ENCODE peak calls at places on chromosome 11, in six cellular contexts. V is NCI-H2227 treated with DMSO at 0.1 percent for 48 hours, N is fibroblast of the aortic adventitia, E is smooth muscle cell of the brain vasculature, Q is fibroblast of pulmonary artery, I is GM13976. O is an unnamed sample.

GRCh38 chr11:118607401-118608267 is at the start of gene PHLDB1:
- DNase-seq in N (peak; percentile 68), Q (peak; percentile 72), I (peak; percentile 65), E (no peak), V (peak; percentile 24), O (no peak)

GRCh38 chr11:114172871-114173444 is 113.4 kb downstream of the ZBTB16 start:
- DNase-seq in E (no peak), N (no peak), Q (no peak), V (no peak), I (no peak), O (no peak)

GRCh38 chr11:44993971-44994705 is 43.5 kb upstream of the TP53I11 start:
- DNase-seq in I (no peak), Q (no peak), V (no peak), E (no peak), N (no peak), O (no peak)

GRCh38 chr11:9758676-9759518 is 95.0 kb downstream of the SWAP70 start:
- DNase-seq in I (peak; percentile 80), N (peak; percentile 55), E (no peak), V (no peak), Q (peak; percentile 67), O (no peak)

GRCh38 chr11:112612283-112612849 is 348.9 kb upstream of the NCAM1 start:
- DNase-seq in E (no peak), I (no peak), Q (peak; percentile 31), V (peak; percentile 4), N (no peak), O (no peak)

GRCh38 chr11:76206327-76207081 is at the start of gene WNT11:
- DNase-seq in Q (no peak), V (peak; percentile 40), E (no peak), I (peak; percentile 74), N (peak; percentile 22), O (no peak)

GRCh38 chr11:131917634-131918384 is 547.4 kb downstream of the NTM start:
- DNase-seq in N (no peak), V (no peak), Q (no peak), I (no peak), E (no peak), O (no peak)

GRCh38 chr11:45982656-45983470 is 60.4 kb downstream of the LARGE2 start:
- DNase-seq in E (no peak), V (peak; percentile 49), I (no peak), Q (peak; percentile 92), N (peak; percentile 82), O (peak; percentile 62)

GRCh38 chr11:48003926-48004325 is 23.6 kb downstream of the PTPRJ start:
- DNase-seq in N (no peak), Q (no peak), E (no peak), V (no peak), I (no peak), O (no peak)

GRCh38 chr11:44104472-44105294 is 9.2 kb downstream of the EXT2 start:
- DNase-seq in N (peak; percentile 45), E (no peak), Q (peak; percentile 60), I (no peak), V (no peak), O (no peak)

GRCh38 chr11:131601586-131601985 is 231.2 kb downstream of the NTM start:
- DNase-seq in E (no peak), I (no peak), Q (no peak), N (no peak), V (no peak), O (no peak)

GRCh38 chr11:12066799-12067508 is 43.4 kb upstream of the MICAL2 start:
- DNase-seq in E (no peak), V (peak; percentile 40), N (no peak), I (no peak), Q (peak; percentile 53), O (no peak)

GRCh38 chr11:75236062-75236461 is 4.5 kb upstream of the TPBGL start:
- DNase-seq in N (no peak), I (no peak), V (no peak), E (no peak), Q (no peak), O (no peak)

GRCh38 chr11:41018224-41018623 is 441.2 kb downstream of the LRRC4C start:
- DNase-seq in I (no peak), N (no peak), V (no peak), Q (no peak), E (no peak), O (no peak)

GRCh38 chr11:45354976-45355705 is 69.0 kb upstream of the SYT13 start:
- DNase-seq in I (peak; percentile 72), E (peak; percentile 41), V (peak; percentile 97), Q (peak; percentile 61), N (peak; percentile 62), O (no peak)

GRCh38 chr11:61054927-61055562 is 47.2 kb upstream of the CD5 start:
- DNase-seq in Q (no peak), I (no peak), E (no peak), N (no peak), V (no peak), O (no peak)

GRCh38 chr11:75499423-75500305 is 26.1 kb downstream of the GDPD5 start:
- DNase-seq in E (peak; percentile 37), Q (peak; percentile 92), V (no peak), I (no peak), N (peak; percentile 99), O (peak; percentile 91)

GRCh38 chr11:11243258-11243789 is 109.7 kb downstream of the CSNK2A3 start:
- DNase-seq in I (no peak), E (no peak), V (no peak), Q (no peak), N (no peak), O (no peak)

GRCh38 chr11:45665206-45665932 is at the start of gene CHST1:
- DNase-seq in E (no peak), Q (peak; percentile 32), I (no peak), V (peak; percentile 41), N (no peak), O (no peak)

GRCh38 chr11:57668467-57668890 is 565 bp downstream of the ZDHHC5 start:
- DNase-seq in V (no peak), E (no peak), Q (no peak), I (no peak), N (no peak), O (no peak)

GRCh38 chr11:79062814-79063762 is 377.7 kb downstream of the TENM4 start:
- DNase-seq in I (no peak), N (peak; percentile 48), E (no peak), V (peak; percentile 14), Q (peak; percentile 57), O (no peak)

GRCh38 chr11:14541180-14541579 is 21.0 kb upstream of the PSMA1 start:
- DNase-seq in Q (peak; percentile 61), I (no peak), N (peak; percentile 33), V (no peak), E (no peak), O (no peak)

GRCh38 chr11:122933434-122933833 is 48.2 kb downstream of the BSX start:
- DNase-seq in N (no peak), I (no peak), V (no peak), Q (no peak), E (no peak), O (no peak)

GRCh38 chr11:26974068-26974790 is 19.7 kb upstream of the FIBIN start:
- DNase-seq in Q (no peak), I (no peak), E (no peak), N (peak; percentile 72), V (no peak), O (no peak)

O was measured in AG04449.